ENCODE peak calls at places on chromosome 4, in four cellular contexts. One of them, this sample, is unnamed.
A peak's percentile ranks its signal among the peaks of the same experiment; 100 is the strongest.

GRCh38 chr4:70703695-70704332 is 15.5 kb downstream of the UTP3 start:
- DNase-seq in HS-27A: peak; percentile 5
- DNase-seq in HT1080: peak; percentile 29
- DNase-seq in EH: peak; percentile 64
- DNase-seq in this sample: peak; percentile 68

GRCh38 chr4:55819634-55820033 is at the start of gene EXOC1L:
- DNase-seq in HS-27A: no peak
- DNase-seq in HT1080: no peak
- DNase-seq in EH: no peak
- DNase-seq in this sample: peak; percentile 5

GRCh38 chr4:101910786-101911373 is 120.3 kb downstream of the BANK1 start:
- DNase-seq in HS-27A: no peak
- DNase-seq in HT1080: no peak
- DNase-seq in EH: no peak
- DNase-seq in this sample: no peak

GRCh38 chr4:169147217-169147616 is 123.5 kb downstream of the SH3RF1 start:
- DNase-seq in HS-27A: peak; percentile 53
- DNase-seq in HT1080: peak; percentile 66
- DNase-seq in EH: peak; percentile 75
- DNase-seq in this sample: no peak

GRCh38 chr4:3074846-3075651 is 568 bp downstream of the HTT start:
- DNase-seq in HS-27A: peak; percentile 30
- DNase-seq in HT1080: peak; percentile 62
- DNase-seq in EH: peak; percentile 77
- DNase-seq in this sample: no peak

GRCh38 chr4:56049428-56050212 is 100.9 kb downstream of the CEP135 start:
- DNase-seq in HS-27A: no peak
- DNase-seq in HT1080: peak; percentile 44
- DNase-seq in EH: peak; percentile 4
- DNase-seq in this sample: peak; percentile 21

GRCh38 chr4:95300304-95300703 is 248.5 kb downstream of the UNC5C start:
- DNase-seq in HS-27A: no peak
- DNase-seq in HT1080: no peak
- DNase-seq in EH: no peak
- DNase-seq in this sample: no peak

GRCh38 chr4:42401171-42401570 is 3.9 kb downstream of the SHISA3 start:
- DNase-seq in HS-27A: no peak
- DNase-seq in HT1080: peak; percentile 19
- DNase-seq in EH: no peak
- DNase-seq in this sample: no peak

GRCh38 chr4:153345011-153345981 is 808 bp downstream of the MND1 start:
- DNase-seq in HS-27A: peak; percentile 61
- DNase-seq in HT1080: peak; percentile 74
- DNase-seq in EH: peak; percentile 69
- DNase-seq in this sample: peak; percentile 66

GRCh38 chr4:143437937-143438336 is 75.6 kb upstream of the SMARCA5 start:
- DNase-seq in HS-27A: no peak
- DNase-seq in HT1080: no peak
- DNase-seq in EH: no peak
- DNase-seq in this sample: no peak

GRCh38 chr4:37073226-37073840 is 171.2 kb upstream of the NWD2 start:
- DNase-seq in HS-27A: no peak
- DNase-seq in HT1080: peak; percentile 77
- DNase-seq in EH: no peak
- DNase-seq in this sample: no peak

GRCh38 chr4:92433272-92433758 is 129.5 kb downstream of the GRID2 start:
- DNase-seq in HS-27A: no peak
- DNase-seq in HT1080: no peak
- DNase-seq in EH: no peak
- DNase-seq in this sample: no peak

GRCh38 chr4:172726001-172726423 is 442.6 kb upstream of the GALNT7 start:
- DNase-seq in HS-27A: no peak
- DNase-seq in HT1080: no peak
- DNase-seq in EH: peak; percentile 9
- DNase-seq in this sample: no peak

GRCh38 chr4:7472443-7473013 is 37.8 kb upstream of the PSAPL1 start:
- DNase-seq in HS-27A: no peak
- DNase-seq in HT1080: no peak
- DNase-seq in EH: no peak
- DNase-seq in this sample: no peak

GRCh38 chr4:164531336-164531735 is 222.6 kb upstream of the SMIM31 start:
- DNase-seq in HS-27A: no peak
- DNase-seq in HT1080: no peak
- DNase-seq in EH: no peak
- DNase-seq in this sample: no peak

GRCh38 chr4:16866974-16867373 is 31.5 kb downstream of the LDB2 start:
- DNase-seq in HS-27A: no peak
- DNase-seq in HT1080: no peak
- DNase-seq in EH: no peak
- DNase-seq in this sample: no peak

GRCh38 chr4:173182403-173182802 is 13.8 kb downstream of the GALNT7 start:
- DNase-seq in HS-27A: no peak
- DNase-seq in HT1080: peak; percentile 90
- DNase-seq in EH: peak; percentile 85
- DNase-seq in this sample: peak; percentile 84

GRCh38 chr4:6705638-6706037 is 4.0 kb downstream of the MRFAP1L1 start:
- DNase-seq in HS-27A: no peak
- DNase-seq in HT1080: no peak
- DNase-seq in EH: no peak
- DNase-seq in this sample: no peak

GRCh38 chr4:71303850-71304249 is 35.0 kb upstream of the SLC4A4 start:
- DNase-seq in HS-27A: no peak
- DNase-seq in HT1080: no peak
- DNase-seq in EH: peak; percentile 47
- DNase-seq in this sample: peak; percentile 44

GRCh38 chr4:25180524-25181131 is 20.4 kb upstream of the SEPSECS start:
- DNase-seq in HS-27A: peak; percentile 9
- DNase-seq in HT1080: peak; percentile 14
- DNase-seq in EH: peak; percentile 61
- DNase-seq in this sample: peak; percentile 57

GRCh38 chr4:74934016-74934821 is 1.3 kb downstream of the PARM1 start:
- DNase-seq in HS-27A: no peak
- DNase-seq in HT1080: no peak
- DNase-seq in EH: peak; percentile 15
- DNase-seq in this sample: peak; percentile 20

GRCh38 chr4:153447175-153447887 is 18.8 kb upstream of the TMEM131L start:
- DNase-seq in HS-27A: no peak
- DNase-seq in HT1080: no peak
- DNase-seq in EH: no peak
- DNase-seq in this sample: peak; percentile 84

GRCh38 chr4:90226734-90227133 is 99.5 kb downstream of the CCSER1 start:
- DNase-seq in HS-27A: peak; percentile 14
- DNase-seq in HT1080: peak; percentile 42
- DNase-seq in EH: peak; percentile 5
- DNase-seq in this sample: no peak

GRCh38 chr4:96326846-96327245 is 487.0 kb downstream of the PDHA2 start:
- DNase-seq in HS-27A: no peak
- DNase-seq in HT1080: no peak
- DNase-seq in EH: no peak
- DNase-seq in this sample: no peak

GRCh38 chr4:5982156-5982973 is 35.9 kb downstream of the C4orf50 start:
- DNase-seq in HS-27A: no peak
- DNase-seq in HT1080: no peak
- DNase-seq in EH: no peak
- DNase-seq in this sample: no peak

GRCh38 chr4:186669159-186669720 is 54.4 kb downstream of the FAT1 start:
- DNase-seq in HS-27A: no peak
- DNase-seq in HT1080: no peak
- DNase-seq in EH: peak; percentile 80
- DNase-seq in this sample: peak; percentile 85

GRCh38 chr4:109419679-109420078 is 13.9 kb upstream of the SEC24B start:
- DNase-seq in HS-27A: no peak
- DNase-seq in HT1080: no peak
- DNase-seq in EH: no peak
- DNase-seq in this sample: no peak

GRCh38 chr4:604131-604530 is 21.2 kb upstream of the PDE6B start:
- DNase-seq in HS-27A: no peak
- DNase-seq in HT1080: no peak
- DNase-seq in EH: no peak
- DNase-seq in this sample: no peak

GRCh38 chr4:153684182-153685073 is at the start of gene TLR2:
- DNase-seq in HS-27A: no peak
- DNase-seq in HT1080: no peak
- DNase-seq in EH: peak; percentile 7
- DNase-seq in this sample: no peak

GRCh38 chr4:6342530-6343293 is 73.1 kb downstream of the WFS1 start:
- DNase-seq in HS-27A: no peak
- DNase-seq in HT1080: no peak
- DNase-seq in EH: no peak
- DNase-seq in this sample: no peak

GRCh38 chr4:174394915-174395314 is 111.2 kb downstream of the CEP44 start:
- DNase-seq in HS-27A: no peak
- DNase-seq in HT1080: peak; percentile 58
- DNase-seq in EH: peak; percentile 3
- DNase-seq in this sample: peak; percentile 68

GRCh38 chr4:27003602-27004238 is 143.1 kb downstream of the STIM2 start:
- DNase-seq in HS-27A: no peak
- DNase-seq in HT1080: no peak
- DNase-seq in EH: peak; percentile 72
- DNase-seq in this sample: no peak

GRCh38 chr4:73619351-73619750 is 885 bp downstream of the RASSF6 start:
- DNase-seq in HS-27A: no peak
- DNase-seq in HT1080: no peak
- DNase-seq in EH: no peak
- DNase-seq in this sample: no peak

GRCh38 chr4:120517966-120518365 is 404.6 kb downstream of the PRDM5 start:
- DNase-seq in HS-27A: peak; percentile 69
- DNase-seq in HT1080: peak; percentile 91
- DNase-seq in EH: peak; percentile 90
- DNase-seq in this sample: peak; percentile 97

This sample was measured in fibroblast of the aortic adventitia.